ENCODE peak calls at places on chromosomes 12 and 14, in seven cellular contexts. G, N, Z, R, X, I and S are unnamed samples.

GRCh38 chr12:124927325-124928094 is 13.1 kb upstream of the UBC start:
- DNase-seq in N (peak; percentile 79), I (peak; percentile 98), Z (no peak), R (peak; percentile 93), X (peak; percentile 91), G (peak; percentile 95), S (peak; percentile 92)

GRCh38 chr12:9363145-9363544 is 154.9 kb upstream of the PZP start:
- DNase-seq in R (peak; percentile 22), N (no peak), X (no peak), Z (no peak), I (no peak), G (peak; percentile 29), S (no peak)

GRCh38 chr12:105741786-105742566 is 396.8 kb downstream of the NUAK1 start:
- DNase-seq in X (no peak), G (no peak), I (peak; percentile 25), Z (no peak), N (peak; percentile 83), R (no peak), S (peak; percentile 72)

GRCh38 chr12:110790301-110790700 is 47.6 kb upstream of the PPP1CC start:
- DNase-seq in R (no peak), Z (no peak), G (no peak), N (no peak), X (no peak), I (no peak), S (peak; percentile 66)

GRCh38 chr14:68842298-68842697 is 49.4 kb upstream of the ZFP36L1 start:
- DNase-seq in I (no peak), Z (no peak), N (peak; percentile 28), X (no peak), G (no peak), R (no peak), S (no peak)

GRCh38 chr14:80213602-80214001 is 2.3 kb upstream of the DIO2 start:
- DNase-seq in G (peak; percentile 70), N (peak; percentile 59), R (peak; percentile 84), Z (peak; percentile 25), I (peak; percentile 89), X (no peak), S (peak; percentile 72)

GRCh38 chr12:18967814-18968213 is 161.7 kb upstream of the PLEKHA5 start:
- DNase-seq in G (no peak), R (no peak), Z (no peak), I (no peak), X (no peak), N (no peak), S (no peak)

GRCh38 chr12:110822821-110823415 is 23.9 kb upstream of the CCDC63 start:
- DNase-seq in I (no peak), N (no peak), Z (no peak), X (no peak), R (no peak), G (no peak), S (no peak)

GRCh38 chr12:92472198-92472597 is 230.6 kb upstream of the PLEKHG7 start:
- DNase-seq in I (no peak), X (no peak), G (no peak), Z (no peak), R (no peak), N (peak; percentile 85), S (peak; percentile 70)

GRCh38 chr12:115355301-115355700 is 671.3 kb upstream of the TBX3 start:
- DNase-seq in Z (no peak), R (no peak), G (no peak), I (no peak), N (peak; percentile 45), X (no peak), S (no peak)

GRCh38 chr12:40375076-40375475 is 150.3 kb downstream of the LRRK2 start:
- DNase-seq in Z (no peak), N (peak; percentile 0), G (no peak), I (peak; percentile 57), X (no peak), R (peak; percentile 4), S (no peak)

GRCh38 chr12:53338916-53339315 is 2.8 kb upstream of the SP7 start:
- DNase-seq in Z (no peak), N (no peak), I (no peak), R (no peak), G (no peak), X (no peak), S (no peak)

GRCh38 chr12:76201758-76202157 is 117.3 kb upstream of the NAP1L1 start:
- DNase-seq in Z (no peak), R (no peak), I (no peak), X (no peak), G (no peak), N (peak; percentile 12), S (peak; percentile 25)

GRCh38 chr12:108615918-108616317 is 17.8 kb downstream of the SELPLG start:
- DNase-seq in R (no peak), X (no peak), G (no peak), I (no peak), Z (no peak), N (no peak), S (no peak)

GRCh38 chr14:37591941-37592287 is 3.1 kb downstream of the FOXA1 start:
- DNase-seq in I (no peak), X (no peak), N (no peak), G (no peak), R (peak; percentile 42), Z (no peak), S (peak; percentile 16)

DNA sequence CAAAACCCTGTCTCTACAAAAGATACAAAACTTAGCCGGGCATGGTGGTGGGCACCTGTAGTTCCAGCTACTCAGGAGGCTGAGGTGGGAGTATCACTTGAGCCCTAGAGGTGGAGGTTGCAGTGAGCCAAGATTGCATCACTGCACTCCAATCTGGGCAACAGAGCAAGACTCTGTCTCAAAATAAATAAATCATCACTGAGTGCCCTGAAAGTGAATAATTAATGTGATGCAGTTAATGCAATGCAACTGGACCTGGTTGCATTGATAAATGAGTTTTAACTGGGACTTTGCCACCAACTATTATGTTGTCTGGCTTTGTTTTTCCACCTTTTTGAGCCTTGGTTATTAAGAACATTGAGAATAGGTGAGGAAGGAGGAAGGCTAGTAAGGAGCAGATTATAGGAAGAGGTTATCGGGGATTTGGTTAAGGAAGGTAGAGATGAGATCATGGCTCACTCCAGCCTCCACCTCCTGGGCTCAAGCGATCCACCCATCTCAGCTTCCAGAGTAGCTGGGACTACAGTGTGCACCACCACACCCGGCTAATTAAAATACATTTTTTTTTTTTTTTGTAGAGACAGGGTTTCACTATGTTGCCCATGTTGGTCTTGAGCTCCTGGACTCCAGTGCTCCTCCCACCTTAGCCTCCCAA is 8.0 kb downstream of the BORCS5 start:
- DNase-seq in I (no peak), R (no peak), G (no peak), X (no peak), Z (no peak), N (no peak), S (no peak)
- H3K18ac ChIP-seq in I (no peak overlapping the region), R (no peak overlapping the region), G (no peak overlapping the region), X (no peak overlapping the region), Z (no peak overlapping the region), N (no peak overlapping the region), S (no peak overlapping the region)

GRCh38 chr14:30655658-30656057 is 33.5 kb downstream of the SCFD1 start:
- DNase-seq in X (no peak), Z (no peak), I (no peak), N (no peak), G (no peak), R (no peak), S (no peak)

GRCh38 chr14:30656190-30656632 is 34.1 kb downstream of the SCFD1 start:
- DNase-seq in Z (no peak), R (peak; percentile 49), I (peak; percentile 69), N (peak; percentile 26), G (peak; percentile 48), X (peak; percentile 17), S (peak; percentile 53)

GRCh38 chr14:30658645-30659044 is 36.5 kb downstream of the SCFD1 start:
- DNase-seq in X (no peak), G (no peak), Z (no peak), I (no peak), R (no peak), N (no peak), S (no peak)

GRCh38 chr14:30657606-30658163 is 35.6 kb downstream of the SCFD1 start:
- DNase-seq in R (peak; percentile 11), I (peak; percentile 38), G (no peak), X (no peak), Z (no peak), N (peak; percentile 7), S (no peak)

DNA sequence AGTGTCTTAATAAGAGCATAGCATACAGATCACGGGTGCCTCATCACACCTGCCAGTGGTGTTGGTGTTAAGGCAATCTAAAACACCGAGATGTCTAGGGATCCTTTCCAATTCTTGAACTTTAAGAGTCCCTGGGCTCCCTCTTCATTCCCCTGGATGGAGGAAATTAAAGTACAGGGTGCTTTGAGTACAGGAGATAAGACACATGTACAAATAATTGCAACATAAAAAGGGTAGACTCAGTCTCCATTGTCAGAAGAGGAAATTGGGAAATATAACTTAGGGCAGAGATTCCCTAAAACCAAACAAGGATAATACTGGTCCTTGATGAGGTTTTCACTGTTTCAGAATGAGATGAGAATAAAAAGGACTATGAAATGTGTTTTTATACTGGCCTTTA is 34.9 kb downstream of the SCFD1 start:
- DNase-seq in G (no peak), X (no peak), I (no peak), N (no peak), R (no peak), Z (no peak), S (no peak)
- H3K18ac ChIP-seq in G (no peak overlapping the region), X (no peak overlapping the region), I (no peak overlapping the region), N (no peak overlapping the region), R (no peak overlapping the region), Z (no peak overlapping the region), S (no peak overlapping the region)

DNA sequence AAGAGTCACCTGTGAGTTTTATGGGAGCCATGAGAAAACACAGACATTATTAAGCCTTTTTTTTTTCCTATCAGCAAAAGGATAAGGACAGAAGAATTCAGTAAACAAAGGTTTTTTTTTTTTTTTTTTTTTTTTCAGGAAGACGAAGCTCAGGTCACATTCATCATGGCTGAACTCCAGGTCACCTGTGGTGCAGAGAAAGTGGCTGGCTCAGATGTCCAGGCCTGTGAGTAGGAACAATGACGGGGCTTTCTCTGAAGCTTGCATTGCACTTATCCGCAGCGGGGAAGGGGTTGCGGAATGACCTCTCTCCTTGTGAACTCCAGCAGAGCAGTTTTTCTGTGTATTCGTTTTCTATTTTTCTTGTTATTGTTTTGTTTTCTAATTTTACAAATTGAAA is 759.6 kb upstream of the TMEM132C start:
- DNase-seq in G (no peak), R (peak; percentile 18), Z (no peak), X (no peak), I (no peak), N (no peak), S (no peak)
- H3K18ac ChIP-seq in G (no peak overlapping the region), R (no peak overlapping the region), Z (no peak overlapping the region), X (no peak overlapping the region), I (no peak overlapping the region), N (no peak overlapping the region), S (no peak overlapping the region)

GRCh38 chr12:4738541-4738940 is 18.3 kb downstream of the GALNT8 start:
- DNase-seq in X (no peak), Z (no peak), I (no peak), R (no peak), N (no peak), G (no peak), S (no peak)

GRCh38 chr12:4745249-4745648 is 25.0 kb downstream of the GALNT8 start:
- DNase-seq in G (no peak), R (no peak), N (no peak), Z (no peak), X (no peak), I (no peak), S (no peak)

GRCh38 chr12:4743046-4743445 is 22.8 kb downstream of the GALNT8 start:
- DNase-seq in N (no peak), Z (no peak), R (peak; percentile 60), G (no peak), X (no peak), I (no peak), S (no peak)

GRCh38 chr12:4744709-4745108 is 24.5 kb downstream of the GALNT8 start:
- DNase-seq in X (no peak), R (no peak), N (no peak), Z (no peak), I (no peak), G (no peak), S (no peak)

GRCh38 chr12:4742421-4742970 is 22.3 kb downstream of the GALNT8 start:
- DNase-seq in X (no peak), N (no peak), R (peak; percentile 72), I (no peak), Z (no peak), G (no peak), S (no peak)
- H3K18ac ChIP-seq in X (no peak overlapping the region), N (no peak overlapping the region), R (no peak overlapping the region), I (no peak overlapping the region), Z (no peak overlapping the region), G (no peak overlapping the region), S (no peak overlapping the region)